ENCODE peak calls at places on chromosomes 1 and 21, in nine cellular contexts. F, A, W, X, B, Q, U, R and O are unnamed samples.

GRCh38 chr1:8661185-8662110 is 156.0 kb downstream of the RERE start:
- DNase-seq in R (no peak), A (no peak), B (no peak), W (no peak), U (no peak), Q (no peak), F (peak; percentile 92), X (no peak), O (no peak)

GRCh38 chr1:47023268-47024137 is at the start of gene CYP4X1:
- DNase-seq in F (peak; percentile 16), Q (no peak), B (no peak), X (no peak), A (no peak), W (peak; percentile 18), U (peak; percentile 80), R (peak; percentile 28), O (no peak)

GRCh38 chr21:45990049-45990711 is 8.6 kb downstream of the COL6A1 start:
- DNase-seq in F (no peak), U (peak; percentile 70), B (no peak), A (no peak), X (no peak), Q (no peak), R (no peak), W (peak; percentile 2), O (peak; percentile 13)

GRCh38 chr21:21415741-21416140 is 417.5 kb downstream of the NCAM2 start:
- DNase-seq in U (no peak), Q (no peak), W (no peak), R (no peak), B (no peak), X (no peak), A (no peak), F (peak; percentile 20), O (no peak)

GRCh38 chr1:180917306-180918065 is 4.8 kb downstream of the KIAA1614 start:
- DNase-seq in W (no peak), Q (no peak), R (no peak), B (no peak), U (peak; percentile 80), F (no peak), X (no peak), A (no peak), O (no peak)

GRCh38 chr1:22790232-22791008 is 79.8 kb downstream of the EPHB2 start:
- DNase-seq in Q (no peak), F (no peak), U (no peak), B (no peak), W (no peak), X (no peak), A (no peak), R (no peak), O (no peak)

GRCh38 chr1:164759144-164759920 is 200.3 kb downstream of the PBX1 start:
- DNase-seq in X (no peak), B (no peak), W (no peak), F (no peak), U (no peak), A (no peak), Q (no peak), R (no peak), O (no peak)

GRCh38 chr1:53543130-53543770 is 84.1 kb downstream of the DMRTB1 start:
- DNase-seq in U (no peak), B (no peak), Q (no peak), F (no peak), A (no peak), R (no peak), X (no peak), W (no peak), O (no peak)

GRCh38 chr1:25476186-25477097 is 45.7 kb downstream of the MACO1 start:
- DNase-seq in A (no peak), W (no peak), Q (no peak), X (no peak), B (no peak), R (no peak), F (no peak), U (no peak), O (no peak)

GRCh38 chr1:25669781-25670567 is 53.4 kb downstream of the MAN1C1 start:
- DNase-seq in B (no peak), W (no peak), Q (no peak), X (no peak), U (no peak), F (no peak), A (no peak), R (no peak), O (no peak)

GRCh38 chr1:9280015-9280860 is 12.5 kb upstream of the SPSB1 start:
- DNase-seq in W (no peak), X (no peak), A (no peak), R (no peak), Q (no peak), F (peak; percentile 94), U (peak; percentile 89), B (no peak), O (peak; percentile 73)

GRCh38 chr21:39660596-39660995 is 47.9 kb downstream of the B3GALT5 start:
- DNase-seq in R (no peak), B (no peak), Q (no peak), W (peak; percentile 52), X (no peak), A (no peak), F (peak; percentile 93), U (no peak), O (no peak)

GRCh38 chr1:184610872-184611614 is 143.6 kb downstream of the EDEM3 start:
- DNase-seq in U (no peak), A (no peak), B (no peak), X (no peak), F (no peak), R (no peak), W (no peak), Q (no peak), O (no peak)

GRCh38 chr1:47650205-47650604 is 212.4 kb downstream of the FOXD2 start:
- DNase-seq in U (no peak), Q (no peak), R (peak; percentile 14), X (no peak), W (no peak), B (peak; percentile 51), A (no peak), F (peak; percentile 98), O (no peak)

GRCh38 chr1:56639210-56639609 is 5.9 kb upstream of the PRKAA2 start:
- DNase-seq in X (no peak), A (no peak), U (no peak), W (no peak), B (no peak), Q (no peak), R (no peak), F (no peak), O (no peak)

GRCh38 chr1:111141803-111142202 is 1.8 kb downstream of the CEPT1 start:
- DNase-seq in Q (no peak), X (no peak), F (no peak), U (no peak), A (no peak), B (no peak), R (no peak), W (no peak), O (no peak)

GRCh38 chr1:207463021-207463420 is 8.9 kb downstream of the CR2 start:
- DNase-seq in X (no peak), F (no peak), U (no peak), R (no peak), A (no peak), Q (no peak), B (no peak), W (no peak), O (no peak)

GRCh38 chr1:164598719-164599118 is 39.7 kb downstream of the PBX1 start:
- DNase-seq in R (no peak), U (no peak), W (no peak), X (no peak), F (no peak), A (no peak), Q (no peak), B (no peak), O (no peak)

GRCh38 chr1:178496410-178497135 is at the start of gene CLEC20A:
- DNase-seq in X (no peak), F (no peak), R (no peak), Q (no peak), B (no peak), U (peak; percentile 30), W (no peak), A (no peak), O (no peak)

GRCh38 chr1:180291004-180291403 is 60.9 kb downstream of the LHX4 start:
- DNase-seq in W (no peak), U (no peak), A (no peak), R (no peak), B (no peak), X (no peak), Q (no peak), F (peak; percentile 51), O (no peak)

GRCh38 chr1:226814751-226815496 is 55.5 kb upstream of the PSEN2 start:
- DNase-seq in A (peak; percentile 56), B (no peak), R (peak; percentile 42), W (peak; percentile 27), U (no peak), F (peak; percentile 71), X (no peak), Q (no peak), O (no peak)

GRCh38 chr1:240417317-240417716 is 194.6 kb downstream of the GREM2 start:
- DNase-seq in R (no peak), U (no peak), W (no peak), F (no peak), B (no peak), A (no peak), X (no peak), Q (no peak), O (no peak)

GRCh38 chr1:182035097-182035770 is 26.3 kb downstream of the ZNF648 start:
- DNase-seq in R (no peak), B (no peak), X (no peak), F (no peak), U (no peak), A (no peak), W (no peak), Q (no peak), O (no peak)

GRCh38 chr1:19621274-19621950 is 22.7 kb upstream of the NBL1 start:
- DNase-seq in A (no peak), U (no peak), R (no peak), B (no peak), F (no peak), Q (no peak), X (no peak), W (no peak), O (no peak)

GRCh38 chr1:205812878-205813754 is at the start of gene SLC41A1:
- DNase-seq in R (peak; percentile 94), B (peak; percentile 94), A (peak; percentile 92), U (peak; percentile 99), Q (peak; percentile 82), X (peak; percentile 95), W (peak; percentile 90), F (peak; percentile 88), O (peak; percentile 93)

GRCh38 chr1:153633161-153633746 is 612 bp upstream of the CHTOP start:
- DNase-seq in Q (no peak), F (no peak), W (no peak), B (no peak), U (no peak), A (no peak), X (no peak), R (no peak), O (no peak)

GRCh38 chr1:78275906-78276690 is 214.7 kb upstream of the PTGFR start:
- DNase-seq in X (no peak), Q (no peak), W (no peak), F (no peak), R (no peak), B (no peak), U (no peak), A (no peak), O (no peak)

GRCh38 chr1:232599178-232600041 is 30.5 kb downstream of the SIPA1L2 start:
- DNase-seq in B (no peak), F (peak; percentile 19), W (no peak), X (no peak), A (no peak), U (no peak), R (no peak), Q (no peak), O (no peak)

GRCh38 chr1:225146478-225146877 is 217.0 kb downstream of the DNAH14 start:
- DNase-seq in X (no peak), R (no peak), A (no peak), W (no peak), F (no peak), Q (no peak), B (no peak), U (no peak), O (no peak)

GRCh38 chr1:81414417-81415087 is 386.2 kb upstream of the ADGRL2 start:
- DNase-seq in W (peak; percentile 85), R (peak; percentile 33), A (no peak), B (no peak), X (no peak), U (peak; percentile 81), F (peak; percentile 9), Q (peak; percentile 3), O (no peak)

GRCh38 chr1:168627370-168627769 is 51.0 kb downstream of the XCL1 start:
- DNase-seq in R (no peak), X (no peak), W (no peak), F (no peak), Q (no peak), A (no peak), B (no peak), U (no peak), O (no peak)